ENCODE peak calls at places on chromosomes 12 and 14, in eight cellular contexts. One of them, this sample, is unnamed.
A peak's percentile ranks its signal among the peaks of the same experiment; 100 is the strongest.

GRCh38 chr14:61368061-61368710 is 46.8 kb downstream of the PRKCH start:
- DNase-seq in DMS 273 treated with DMSO at 0.1 percent for 48 hours: no peak
- DNase-seq in uterus: no peak
- DNase-seq in activated CD4-positive, alpha-beta T cell treated with anti-CD3 and anti-CD28 coated beads for 36 hours: no peak
- DNase-seq in foreskin fibroblast: no peak
- DNase-seq in T follicular helper cell: no peak
- DNase-seq in mucosa of descending colon: no peak
- DNase-seq in ELF-1: peak; percentile 86
- DNase-seq in this sample: no peak

GRCh38 chr12:132658149-132658905 is 28.8 kb downstream of the POLE start:
- DNase-seq in DMS 273 treated with DMSO at 0.1 percent for 48 hours: no peak
- DNase-seq in uterus: no peak
- DNase-seq in activated CD4-positive, alpha-beta T cell treated with anti-CD3 and anti-CD28 coated beads for 36 hours: no peak
- DNase-seq in foreskin fibroblast: no peak
- DNase-seq in T follicular helper cell: no peak
- DNase-seq in mucosa of descending colon: no peak
- DNase-seq in ELF-1: no peak
- DNase-seq in this sample: no peak

GRCh38 chr12:124332068-124332672 is 37.3 kb downstream of the RFLNA start:
- DNase-seq in DMS 273 treated with DMSO at 0.1 percent for 48 hours: no peak
- DNase-seq in uterus: no peak
- DNase-seq in activated CD4-positive, alpha-beta T cell treated with anti-CD3 and anti-CD28 coated beads for 36 hours: no peak
- DNase-seq in foreskin fibroblast: no peak
- DNase-seq in T follicular helper cell: no peak
- DNase-seq in mucosa of descending colon: no peak
- DNase-seq in ELF-1: no peak
- DNase-seq in this sample: no peak

GRCh38 chr12:118332511-118332910 is 40.2 kb downstream of the TAOK3 start:
- DNase-seq in DMS 273 treated with DMSO at 0.1 percent for 48 hours: no peak
- DNase-seq in uterus: no peak
- DNase-seq in activated CD4-positive, alpha-beta T cell treated with anti-CD3 and anti-CD28 coated beads for 36 hours: no peak
- DNase-seq in foreskin fibroblast: peak; percentile 47
- DNase-seq in T follicular helper cell: no peak
- DNase-seq in mucosa of descending colon: no peak
- DNase-seq in ELF-1: no peak
- DNase-seq in this sample: no peak

GRCh38 chr14:42013560-42013959 is 406.9 kb downstream of the LRFN5 start:
- DNase-seq in DMS 273 treated with DMSO at 0.1 percent for 48 hours: no peak
- DNase-seq in uterus: no peak
- DNase-seq in activated CD4-positive, alpha-beta T cell treated with anti-CD3 and anti-CD28 coated beads for 36 hours: no peak
- DNase-seq in foreskin fibroblast: no peak
- DNase-seq in T follicular helper cell: no peak
- DNase-seq in mucosa of descending colon: no peak
- DNase-seq in ELF-1: no peak
- DNase-seq in this sample: no peak

GRCh38 chr14:101480747-101481530 is 80.4 kb upstream of the DIO3 start:
- DNase-seq in DMS 273 treated with DMSO at 0.1 percent for 48 hours: no peak
- DNase-seq in uterus: peak; percentile 69
- DNase-seq in activated CD4-positive, alpha-beta T cell treated with anti-CD3 and anti-CD28 coated beads for 36 hours: no peak
- DNase-seq in foreskin fibroblast: no peak
- DNase-seq in T follicular helper cell: no peak
- DNase-seq in mucosa of descending colon: no peak
- DNase-seq in ELF-1: no peak
- DNase-seq in this sample: no peak

GRCh38 chr12:54128466-54128865 is 60.3 kb downstream of the SMUG1 start:
- DNase-seq in DMS 273 treated with DMSO at 0.1 percent for 48 hours: no peak
- DNase-seq in uterus: no peak
- DNase-seq in activated CD4-positive, alpha-beta T cell treated with anti-CD3 and anti-CD28 coated beads for 36 hours: no peak
- DNase-seq in foreskin fibroblast: no peak
- DNase-seq in T follicular helper cell: no peak
- DNase-seq in mucosa of descending colon: no peak
- DNase-seq in ELF-1: peak; percentile 59
- DNase-seq in this sample: no peak

GRCh38 chr12:108271951-108272729 is 67.0 kb downstream of the CMKLR1 start:
- DNase-seq in DMS 273 treated with DMSO at 0.1 percent for 48 hours: no peak
- DNase-seq in uterus: no peak
- DNase-seq in activated CD4-positive, alpha-beta T cell treated with anti-CD3 and anti-CD28 coated beads for 36 hours: no peak
- DNase-seq in foreskin fibroblast: no peak
- DNase-seq in T follicular helper cell: no peak
- DNase-seq in mucosa of descending colon: no peak
- DNase-seq in ELF-1: no peak
- DNase-seq in this sample: no peak

GRCh38 chr14:56284641-56285040 is 166.4 kb downstream of the PELI2 start:
- DNase-seq in DMS 273 treated with DMSO at 0.1 percent for 48 hours: no peak
- DNase-seq in uterus: no peak
- DNase-seq in activated CD4-positive, alpha-beta T cell treated with anti-CD3 and anti-CD28 coated beads for 36 hours: no peak
- DNase-seq in foreskin fibroblast: no peak
- DNase-seq in T follicular helper cell: no peak
- DNase-seq in mucosa of descending colon: no peak
- DNase-seq in ELF-1: no peak
- DNase-seq in this sample: no peak

GRCh38 chr12:89695100-89695499 is 13.5 kb downstream of the ATP2B1 start:
- DNase-seq in DMS 273 treated with DMSO at 0.1 percent for 48 hours: no peak
- DNase-seq in uterus: no peak
- DNase-seq in activated CD4-positive, alpha-beta T cell treated with anti-CD3 and anti-CD28 coated beads for 36 hours: no peak
- DNase-seq in foreskin fibroblast: peak; percentile 52
- DNase-seq in T follicular helper cell: no peak
- DNase-seq in mucosa of descending colon: no peak
- DNase-seq in ELF-1: no peak
- DNase-seq in this sample: no peak

GRCh38 chr14:89720741-89721315 is 233.7 kb downstream of the EFCAB11 start:
- DNase-seq in DMS 273 treated with DMSO at 0.1 percent for 48 hours: no peak
- DNase-seq in uterus: peak; percentile 16
- DNase-seq in activated CD4-positive, alpha-beta T cell treated with anti-CD3 and anti-CD28 coated beads for 36 hours: peak; percentile 72
- DNase-seq in foreskin fibroblast: no peak
- DNase-seq in T follicular helper cell: peak; percentile 54
- DNase-seq in mucosa of descending colon: peak; percentile 40
- DNase-seq in ELF-1: peak; percentile 23
- DNase-seq in this sample: peak; percentile 38

GRCh38 chr14:33362934-33363333 is 424.3 kb downstream of the NPAS3 start:
- DNase-seq in DMS 273 treated with DMSO at 0.1 percent for 48 hours: no peak
- DNase-seq in uterus: no peak
- DNase-seq in activated CD4-positive, alpha-beta T cell treated with anti-CD3 and anti-CD28 coated beads for 36 hours: no peak
- DNase-seq in foreskin fibroblast: no peak
- DNase-seq in T follicular helper cell: no peak
- DNase-seq in mucosa of descending colon: no peak
- DNase-seq in ELF-1: peak; percentile 72
- DNase-seq in this sample: no peak